ENCODE peak calls at places on chromosomes 2 and 18, in five cellular contexts. D, J, E, M and F are unnamed samples.

GRCh38 chr2:54632733-54633692 is 90.4 kb upstream of the EML6 start:
- DNase-seq in D (no peak), J (no peak), E (no peak), M (peak; percentile 43), F (no peak)

GRCh38 chr2:11955883-11956282 is 209.5 kb downstream of the LPIN1 start:
- DNase-seq in D (no peak), J (no peak), E (no peak), M (no peak), F (no peak)

GRCh38 chr2:135096665-135097446 is 44.8 kb downstream of the RAB3GAP1 start:
- DNase-seq in D (no peak), J (no peak), E (no peak), M (no peak), F (no peak)

GRCh38 chr2:197972017-197972416 is 167.6 kb downstream of the PLCL1 start:
- DNase-seq in D (peak; percentile 48), J (peak; percentile 41), E (no peak), M (no peak), F (no peak)

GRCh38 chr2:131034122-131035051 is 58.9 kb downstream of the FAM168B start:
- DNase-seq in D (no peak), J (no peak), E (peak; percentile 74), M (no peak), F (no peak)

GRCh38 chr18:50675043-50675442 is 115.2 kb downstream of the MAPK4 start:
- DNase-seq in D (no peak), J (no peak), E (no peak), M (no peak), F (no peak)

GRCh38 chr18:55907352-55908045 is 319.5 kb upstream of the TCF4 start:
- DNase-seq in D (no peak), J (no peak), E (no peak), M (no peak), F (no peak)

GRCh38 chr2:127810156-127810636 is 775 bp downstream of the WDR33 start:
- DNase-seq in D (no peak), J (no peak), E (no peak), M (no peak), F (no peak)

GRCh38 chr2:209974566-209974965 is 27.9 kb upstream of the RPE start:
- DNase-seq in D (no peak), J (no peak), E (no peak), M (no peak), F (no peak)

GRCh38 chr2:123512547-123512946 is 512.5 kb upstream of the CNTNAP5 start:
- DNase-seq in D (no peak), J (no peak), E (no peak), M (no peak), F (no peak)

GRCh38 chr2:44778671-44779476 is 162.6 kb upstream of the SIX3 start:
- DNase-seq in D (no peak), J (no peak), E (no peak), M (no peak), F (no peak)

GRCh38 chr2:197433770-197434438 is 924 bp downstream of the SF3B1 start:
- DNase-seq in D (no peak), J (no peak), E (no peak), M (no peak), F (no peak)

GRCh38 chr2:81396417-81397019 is 1092.0 kb upstream of the LRRTM1 start:
- DNase-seq in D (no peak), J (no peak), E (no peak), M (no peak), F (no peak)
- TF ChIP-seq CTCF in D (no peak), J (no peak), E (no peak), M (no peak), F (no peak)

GRCh38 chr2:230077851-230078547 is 9.3 kb upstream of the SLC16A14 start:
- DNase-seq in D (no peak), J (no peak), E (no peak), M (no peak), F (no peak)

GRCh38 chr2:230076819-230077218 is 8.1 kb upstream of the SLC16A14 start:
- DNase-seq in D (no peak), J (no peak), E (no peak), M (no peak), F (no peak)

GRCh38 chr2:230071421-230071820 is 2.7 kb upstream of the SLC16A14 start:
- DNase-seq in D (no peak), J (no peak), E (no peak), M (no peak), F (no peak)

GRCh38 chr2:230075988-230076631 is 7.4 kb upstream of the SLC16A14 start:
- DNase-seq in D (no peak), J (no peak), E (no peak), M (no peak), F (no peak)
- TF ChIP-seq CTCF in D (no peak), J (no peak), E (peak; percentile 35), M (no peak), F (no peak)

GRCh38 chr2:173467751-173468150 is 113.1 kb downstream of the CDCA7 start:
- DNase-seq in D (no peak), J (no peak), E (no peak), M (no peak), F (no peak)

GRCh38 chr2:173468394-173468793 is 113.7 kb downstream of the CDCA7 start:
- DNase-seq in D (no peak), J (no peak), E (no peak), M (no peak), F (no peak)

GRCh38 chr2:173459363-173459762 is 104.7 kb downstream of the CDCA7 start:
- DNase-seq in D (no peak), J (no peak), E (no peak), M (no peak), F (no peak)

GRCh38 chr2:173457366-173457765 is 102.7 kb downstream of the CDCA7 start:
- DNase-seq in D (no peak), J (no peak), E (no peak), M (no peak), F (no peak)

GRCh38 chr2:173462908-173463840 is 108.5 kb downstream of the CDCA7 start:
- DNase-seq in D (no peak), J (no peak), E (no peak), M (no peak), F (no peak)
- TF ChIP-seq CTCF in D (no peak), J (no peak), E (no peak), M (no peak), F (no peak)

GRCh38 chr2:88641330-88641729 is 14.1 kb upstream of the EIF2AK3 start:
- DNase-seq in D (no peak), J (no peak), E (no peak), M (no peak), F (no peak)
- TF ChIP-seq CTCF in D (no peak), J (no peak), E (no peak), M (no peak), F (no peak)